ENCODE peak calls at places on chromosomes 2 and 18, in nine cellular contexts. One of them, this sample, is unnamed.

GRCh38 chr2:134682726-134683125 is 36.1 kb downstream of the TMEM163 start:
- DNase-seq in mesendoderm: no peak
- DNase-seq in coronary artery: no peak
- DNase-seq in HEK293T: no peak
- DNase-seq in B cell: no peak
- DNase-seq in adrenal gland: peak
- DNase-seq in tibial artery: no peak
- DNase-seq in GM20000: no peak
- DNase-seq in cardiac fibroblast: peak
- DNase-seq in this sample: no peak

GRCh38 chr18:70015127-70015526 is 67.5 kb upstream of the CD226 start:
- DNase-seq in mesendoderm: no peak
- DNase-seq in coronary artery: no peak
- DNase-seq in HEK293T: no peak
- DNase-seq in B cell: no peak
- DNase-seq in adrenal gland: no peak
- DNase-seq in tibial artery: no peak
- DNase-seq in GM20000: no peak
- DNase-seq in cardiac fibroblast: no peak
- DNase-seq in this sample: no peak

GRCh38 chr18:33596178-33596854 is 18.3 kb downstream of the ASXL3 start:
- DNase-seq in mesendoderm: no peak
- DNase-seq in coronary artery: no peak
- DNase-seq in HEK293T: no peak
- DNase-seq in B cell: no peak
- DNase-seq in adrenal gland: no peak
- DNase-seq in tibial artery: no peak
- DNase-seq in GM20000: no peak
- DNase-seq in cardiac fibroblast: peak
- DNase-seq in this sample: no peak

GRCh38 chr2:127763776-127764175 is 47.2 kb downstream of the WDR33 start:
- DNase-seq in mesendoderm: no peak
- DNase-seq in coronary artery: no peak
- DNase-seq in HEK293T: no peak
- DNase-seq in B cell: no peak
- DNase-seq in adrenal gland: no peak
- DNase-seq in tibial artery: no peak
- DNase-seq in GM20000: no peak
- DNase-seq in cardiac fibroblast: no peak
- DNase-seq in this sample: no peak

GRCh38 chr2:8408560-8409460 is 273.0 kb upstream of the ID2 start:
- DNase-seq in mesendoderm: no peak
- DNase-seq in coronary artery: no peak
- DNase-seq in HEK293T: no peak
- DNase-seq in B cell: no peak
- DNase-seq in adrenal gland: peak
- DNase-seq in tibial artery: no peak
- DNase-seq in GM20000: peak
- DNase-seq in cardiac fibroblast: no peak
- DNase-seq in this sample: no peak

GRCh38 chr2:64932327-64933216 is 56.6 kb upstream of the SLC1A4 start:
- DNase-seq in mesendoderm: no peak
- DNase-seq in coronary artery: no peak
- DNase-seq in HEK293T: no peak
- DNase-seq in B cell: peak
- DNase-seq in adrenal gland: no peak
- DNase-seq in tibial artery: no peak
- DNase-seq in GM20000: peak
- DNase-seq in cardiac fibroblast: no peak
- DNase-seq in this sample: no peak

GRCh38 chr2:49037197-49037596 is 117.1 kb downstream of the FSHR start:
- DNase-seq in mesendoderm: no peak
- DNase-seq in coronary artery: no peak
- DNase-seq in HEK293T: no peak
- DNase-seq in B cell: no peak
- DNase-seq in adrenal gland: no peak
- DNase-seq in tibial artery: no peak
- DNase-seq in GM20000: no peak
- DNase-seq in cardiac fibroblast: no peak
- DNase-seq in this sample: no peak

GRCh38 chr2:53182609-53183008 is 585.0 kb upstream of the CHAC2 start:
- DNase-seq in mesendoderm: peak
- DNase-seq in coronary artery: no peak
- DNase-seq in HEK293T: no peak
- DNase-seq in B cell: no peak
- DNase-seq in adrenal gland: no peak
- DNase-seq in tibial artery: no peak
- DNase-seq in GM20000: no peak
- DNase-seq in cardiac fibroblast: no peak
- DNase-seq in this sample: no peak

GRCh38 chr18:56200381-56200831 is 438.0 kb downstream of the TXNL1 start:
- DNase-seq in mesendoderm: peak
- DNase-seq in coronary artery: no peak
- DNase-seq in HEK293T: no peak
- DNase-seq in B cell: no peak
- DNase-seq in adrenal gland: no peak
- DNase-seq in tibial artery: no peak
- DNase-seq in GM20000: no peak
- DNase-seq in cardiac fibroblast: peak
- DNase-seq in this sample: no peak

GRCh38 chr2:75466708-75467311 is 93.9 kb downstream of the EVA1A start:
- DNase-seq in mesendoderm: peak
- DNase-seq in coronary artery: no peak
- DNase-seq in HEK293T: peak
- DNase-seq in B cell: peak
- DNase-seq in adrenal gland: no peak
- DNase-seq in tibial artery: no peak
- DNase-seq in GM20000: peak
- DNase-seq in cardiac fibroblast: peak
- DNase-seq in this sample: no peak

GRCh38 chr18:73007195-73007934 is 139.6 kb upstream of the NETO1 start:
- DNase-seq in mesendoderm: no peak
- DNase-seq in coronary artery: no peak
- DNase-seq in HEK293T: no peak
- DNase-seq in B cell: peak
- DNase-seq in adrenal gland: no peak
- DNase-seq in tibial artery: no peak
- DNase-seq in GM20000: peak
- DNase-seq in cardiac fibroblast: no peak
- DNase-seq in this sample: no peak

GRCh38 chr2:201447116-201447515 is 4.1 kb downstream of the TRAK2 start:
- DNase-seq in mesendoderm: no peak
- DNase-seq in coronary artery: no peak
- DNase-seq in HEK293T: no peak
- DNase-seq in B cell: no peak
- DNase-seq in adrenal gland: no peak
- DNase-seq in tibial artery: no peak
- DNase-seq in GM20000: no peak
- DNase-seq in cardiac fibroblast: no peak
- DNase-seq in this sample: no peak

GRCh38 chr2:75055820-75056675 is 97.6 kb downstream of the POLE4 start:
- DNase-seq in mesendoderm: peak
- DNase-seq in coronary artery: no peak
- DNase-seq in HEK293T: no peak
- DNase-seq in B cell: no peak
- DNase-seq in adrenal gland: no peak
- DNase-seq in tibial artery: no peak
- DNase-seq in GM20000: peak
- DNase-seq in cardiac fibroblast: peak
- DNase-seq in this sample: no peak

GRCh38 chr2:184091456-184091855 is 506.9 kb upstream of the ZNF804A start:
- DNase-seq in mesendoderm: no peak
- DNase-seq in coronary artery: no peak
- DNase-seq in HEK293T: no peak
- DNase-seq in B cell: no peak
- DNase-seq in adrenal gland: no peak
- DNase-seq in tibial artery: no peak
- DNase-seq in GM20000: no peak
- DNase-seq in cardiac fibroblast: no peak
- DNase-seq in this sample: no peak

GRCh38 chr2:215577356-215577755 is 141.5 kb upstream of the FN1 start:
- DNase-seq in mesendoderm: no peak
- DNase-seq in coronary artery: no peak
- DNase-seq in HEK293T: no peak
- DNase-seq in B cell: no peak
- DNase-seq in adrenal gland: no peak
- DNase-seq in tibial artery: no peak
- DNase-seq in GM20000: no peak
- DNase-seq in cardiac fibroblast: peak
- DNase-seq in this sample: no peak

GRCh38 chr18:47931707-47932103 is 1.2 kb upstream of the SMAD2 start:
- DNase-seq in mesendoderm: peak
- DNase-seq in coronary artery: no peak
- DNase-seq in HEK293T: peak
- DNase-seq in B cell: peak
- DNase-seq in adrenal gland: peak
- DNase-seq in tibial artery: no peak
- DNase-seq in GM20000: peak
- DNase-seq in cardiac fibroblast: no peak
- DNase-seq in this sample: no peak